ENCODE peak calls at places on chromosomes 2 and 18, in eight cellular contexts. F, L, G, I, Q, N, H and S are unnamed samples.

GRCh38 chr2:15223887-15224286 is 337.2 kb downstream of the NBAS start:
- DNase-seq in F (no peak), L (peak; percentile 94), G (no peak), I (no peak), Q (no peak), N (no peak), H (no peak), S (no peak)

GRCh38 chr18:6652098-6652497 is 77.4 kb upstream of the ARHGAP28 start:
- DNase-seq in F (no peak), L (no peak), G (no peak), I (no peak), Q (no peak), N (no peak), H (no peak), S (no peak)

GRCh38 chr2:71336802-71337201 is 5.2 kb downstream of the ZNF638 start:
- DNase-seq in F (no peak), L (peak; percentile 64), G (no peak), I (no peak), Q (no peak), N (no peak), H (no peak), S (no peak)

GRCh38 chr2:69902213-69902922 is 8.6 kb downstream of the SNRNP27 start:
- DNase-seq in F (no peak), L (no peak), G (no peak), I (no peak), Q (no peak), N (no peak), H (no peak), S (peak; percentile 34)

GRCh38 chr2:239600650-239601049 is 199.8 kb upstream of the HDAC4 start:
- DNase-seq in F (no peak), L (no peak), G (peak; percentile 12), I (no peak), Q (no peak), N (no peak), H (no peak), S (no peak)

GRCh38 chr18:63553117-63553516 is 10.9 kb downstream of the SERPINB12 start:
- DNase-seq in F (no peak), L (peak; percentile 73), G (no peak), I (no peak), Q (no peak), N (peak; percentile 30), H (no peak), S (no peak)

GRCh38 chr2:233350708-233351107 is 3.6 kb upstream of the DGKD start:
- DNase-seq in F (no peak), L (peak; percentile 87), G (no peak), I (no peak), Q (no peak), N (no peak), H (no peak), S (peak; percentile 37)

GRCh38 chr2:191158179-191158578 is 7.4 kb upstream of the STAT4 start:
- DNase-seq in F (no peak), L (no peak), G (no peak), I (no peak), Q (no peak), N (no peak), H (no peak), S (no peak)

GRCh38 chr2:9065901-9066300 is 62.4 kb upstream of the MBOAT2 start:
- DNase-seq in F (no peak), L (no peak), G (no peak), I (no peak), Q (no peak), N (no peak), H (no peak), S (no peak)